ENCODE peak calls at places on chromosomes 12 and 14, in six cellular contexts. C, P, I, B, Z and E are unnamed samples.

GRCh38 chr14:36517242-36518030 is 2.6 kb downstream of the NKX2-1 start:
- DNase-seq in C (no peak), P (no peak), I (no peak), B (no peak), Z (no peak), E (no peak)

GRCh38 chr12:127351481-127352010 is 915.4 kb upstream of the TMEM132C start:
- DNase-seq in C (no peak), P (no peak), I (no peak), B (no peak), Z (no peak), E (no peak)

GRCh38 chr12:92603741-92604432 is 98.9 kb upstream of the PLEKHG7 start:
- DNase-seq in C (no peak), P (no peak), I (no peak), B (no peak), Z (no peak), E (no peak)

GRCh38 chr12:77760271-77761025 is 70.2 kb upstream of the NAV3 start:
- DNase-seq in C (no peak), P (no peak), I (no peak), B (no peak), Z (no peak), E (no peak)

GRCh38 chr14:70808023-70808401 is 1.3 kb downstream of the MAP3K9 start:
- DNase-seq in C (peak), P (no peak), I (no peak), B (no peak), Z (peak), E (peak)

GRCh38 chr12:93813181-93813580 is 136.0 kb downstream of the CRADD start:
- DNase-seq in C (no peak), P (peak), I (no peak), B (peak), Z (no peak), E (no peak)

GRCh38 chr12:57200497-57200896 is 16.1 kb upstream of the NXPH4 start:
- DNase-seq in C (no peak), P (no peak), I (no peak), B (no peak), Z (no peak), E (no peak)

GRCh38 chr12:1853716-1854115 is 33.4 kb downstream of the LRTM2 start:
- DNase-seq in C (no peak), P (no peak), I (no peak), B (no peak), Z (no peak), E (peak)

GRCh38 chr12:111588010-111588409 is 11.1 kb downstream of the ATXN2 start:
- DNase-seq in C (no peak), P (no peak), I (no peak), B (no peak), Z (no peak), E (no peak)

GRCh38 chr12:20443216-20443615 is 74.9 kb downstream of the PDE3A start:
- DNase-seq in C (no peak), P (no peak), I (no peak), B (no peak), Z (no peak), E (no peak)

GRCh38 chr12:109998241-109998903 is 858 bp upstream of the ANKRD13A start:
- DNase-seq in C (no peak), P (no peak), I (no peak), B (peak), Z (no peak), E (no peak)

GRCh38 chr14:105860615-105861580 is 334.5 kb downstream of the TMEM121 start:
- DNase-seq in C (no peak), P (no peak), I (peak), B (no peak), Z (no peak), E (peak)

GRCh38 chr14:34835312-34835711 is 39.8 kb downstream of the BAZ1A start:
- DNase-seq in C (no peak), P (no peak), I (no peak), B (no peak), Z (no peak), E (no peak)

GRCh38 chr14:50010752-50011151 is 105.6 kb downstream of the VCPKMT start:
- DNase-seq in C (no peak), P (no peak), I (no peak), B (peak), Z (no peak), E (no peak)

GRCh38 chr14:99571303-99571986 is 32.6 kb downstream of the CCDC85C start:
- DNase-seq in C (no peak), P (no peak), I (no peak), B (no peak), Z (no peak), E (no peak)

GRCh38 chr14:58571256-58571655 is 66.5 kb upstream of the DACT1 start:
- DNase-seq in C (no peak), P (no peak), I (no peak), B (no peak), Z (no peak), E (no peak)

GRCh38 chr14:58572092-58572853 is 65.5 kb upstream of the DACT1 start:
- DNase-seq in C (no peak), P (peak), I (no peak), B (peak), Z (no peak), E (no peak)

DNA sequence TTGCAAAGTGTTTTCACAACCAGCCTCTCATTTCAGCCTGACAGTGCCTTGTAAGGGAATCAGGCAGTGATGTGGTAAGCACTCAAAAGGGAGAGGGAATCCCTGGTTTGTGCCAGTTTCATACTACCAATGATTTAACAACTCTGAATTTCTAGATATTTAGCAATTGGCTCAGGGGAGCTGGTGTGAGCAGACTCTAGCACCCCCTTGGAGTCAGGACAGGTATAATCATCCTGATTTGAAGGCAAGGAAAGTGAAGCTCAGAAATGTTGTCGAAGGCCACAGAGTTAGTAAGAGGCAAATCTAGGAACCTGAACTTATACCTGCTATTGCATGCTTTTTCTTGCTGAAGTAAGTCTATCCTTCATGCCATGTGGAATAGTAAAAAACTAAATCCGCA is 63.1 kb upstream of the DACT1 start:
- DNase-seq in C (no peak), P (no peak), I (no peak), B (no peak), Z (no peak), E (no peak)
- TF ChIP-seq CTCF in C (no peak), P (no peak), I (no peak), B (no peak), Z (no peak), E (no peak)

GRCh38 chr12:124151583-124151982 is 143.3 kb upstream of the RFLNA start:
- DNase-seq in C (no peak), P (no peak), I (no peak), B (no peak), Z (no peak), E (no peak)
- TF ChIP-seq CTCF in C (no peak), P (no peak), I (no peak), B (no peak), Z (no peak), E (no peak)

GRCh38 chr12:44774815-44775411 is 101.2 kb downstream of the NELL2 start:
- DNase-seq in C (no peak), P (no peak), I (no peak), B (peak), Z (no peak), E (peak)
- TF ChIP-seq CTCF in C (peak), P (peak), I (peak), B (peak), Z (peak), E (peak)

GRCh38 chr12:585062-586061 is 77.9 kb downstream of the NINJ2 start:
- DNase-seq in C (no peak), P (no peak), I (no peak), B (no peak), Z (no peak), E (no peak)

GRCh38 chr12:581321-581720 is 81.9 kb downstream of the NINJ2 start:
- DNase-seq in C (no peak), P (no peak), I (no peak), B (no peak), Z (no peak), E (peak)

GRCh38 chr12:580813-581212 is 82.4 kb downstream of the NINJ2 start:
- DNase-seq in C (no peak), P (no peak), I (no peak), B (no peak), Z (no peak), E (no peak)

GRCh38 chr12:581746-582145 is 81.5 kb downstream of the NINJ2 start:
- DNase-seq in C (no peak), P (no peak), I (no peak), B (no peak), Z (no peak), E (no peak)

DNA sequence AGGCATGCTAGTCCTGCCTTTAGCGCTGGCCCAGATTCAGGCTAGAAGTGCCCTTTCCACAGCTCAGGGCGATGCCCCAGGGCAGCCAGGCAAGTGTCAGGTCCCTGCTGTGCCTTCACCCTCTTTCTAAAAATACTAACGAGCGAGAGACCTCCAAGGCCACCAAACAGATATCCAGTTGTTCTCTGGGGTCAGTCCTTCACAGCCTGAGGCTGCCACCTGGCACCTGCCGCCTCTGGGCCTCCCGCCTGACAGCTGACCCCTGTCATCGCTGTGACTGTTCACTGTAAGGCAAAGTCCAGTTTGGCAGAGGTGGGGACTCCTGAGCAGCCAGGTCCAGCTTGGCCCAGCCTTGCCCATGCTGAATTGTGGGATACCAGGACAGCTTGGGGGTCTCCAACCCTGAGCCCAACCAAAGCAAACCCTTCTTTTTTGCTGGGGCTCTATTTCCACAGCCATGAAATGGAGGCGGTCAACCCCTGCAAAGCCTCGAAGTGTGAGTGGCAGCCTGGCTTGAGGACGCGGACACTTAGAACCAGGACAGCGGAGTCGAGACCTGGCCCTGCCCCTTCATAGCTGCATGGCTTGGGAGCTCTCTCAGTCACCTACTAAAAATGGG is 79.9 kb downstream of the NINJ2 start:
- DNase-seq in C (peak), P (no peak), I (no peak), B (no peak), Z (no peak), E (peak)
- TF ChIP-seq CTCF in C (no peak), P (no peak), I (no peak), B (no peak), Z (no peak), E (no peak)

GRCh38 chr12:117470804-117471203 is 109.4 kb upstream of the NOS1 start:
- DNase-seq in C (no peak), P (no peak), I (no peak), B (no peak), Z (no peak), E (no peak)
- TF ChIP-seq CTCF in C (peak), P (peak), I (peak), B (peak), Z (peak), E (peak)

DNA sequence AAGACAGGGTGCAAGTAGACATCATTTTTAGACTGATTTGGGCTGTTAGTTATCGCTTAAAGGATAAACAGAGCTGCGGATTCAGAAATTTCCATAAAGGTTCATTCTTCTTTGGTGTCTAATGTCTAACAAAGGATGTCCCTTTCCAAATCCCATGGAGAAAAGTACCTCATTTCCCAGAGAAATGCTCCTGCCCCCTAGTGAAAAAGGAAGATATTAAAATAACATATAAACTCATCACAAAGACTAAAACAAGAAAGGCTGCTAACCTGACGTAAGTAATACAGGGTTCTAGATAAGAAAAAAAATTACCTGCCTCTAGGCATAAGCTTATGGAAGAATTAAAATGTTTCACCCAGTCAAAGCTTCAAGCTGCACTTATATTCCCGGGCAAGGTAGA is 22.8 kb downstream of the ARMH4 start:
- DNase-seq in C (no peak), P (no peak), I (no peak), B (no peak), Z (no peak), E (no peak)
- TF ChIP-seq CTCF in C (peak), P (no peak), I (no peak), B (peak), Z (no peak), E (no peak)

DNA sequence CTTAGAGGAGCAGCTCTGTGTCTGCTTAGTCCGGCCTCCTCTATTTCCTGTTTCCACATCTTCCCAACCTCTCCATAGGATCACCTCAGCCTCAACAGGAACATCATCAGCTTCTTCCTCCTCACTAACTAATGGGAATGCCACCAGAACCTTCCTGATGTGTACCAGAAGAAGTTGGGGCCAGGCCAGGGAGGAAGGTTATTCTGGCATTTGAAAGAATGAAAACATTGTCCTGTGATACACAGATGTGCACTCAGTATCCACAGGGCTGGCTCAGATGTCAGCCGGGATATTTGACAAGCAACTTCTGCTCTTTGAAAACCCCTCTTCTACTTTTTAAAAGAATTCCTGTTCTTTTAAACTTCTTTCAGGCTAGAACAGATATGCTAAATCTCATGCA is 63.6 kb downstream of the TMEM30B start:
- DNase-seq in C (no peak), P (no peak), I (no peak), B (peak), Z (no peak), E (no peak)
- TF ChIP-seq CTCF in C (no peak), P (no peak), I (no peak), B (no peak), Z (no peak), E (no peak)

DNA sequence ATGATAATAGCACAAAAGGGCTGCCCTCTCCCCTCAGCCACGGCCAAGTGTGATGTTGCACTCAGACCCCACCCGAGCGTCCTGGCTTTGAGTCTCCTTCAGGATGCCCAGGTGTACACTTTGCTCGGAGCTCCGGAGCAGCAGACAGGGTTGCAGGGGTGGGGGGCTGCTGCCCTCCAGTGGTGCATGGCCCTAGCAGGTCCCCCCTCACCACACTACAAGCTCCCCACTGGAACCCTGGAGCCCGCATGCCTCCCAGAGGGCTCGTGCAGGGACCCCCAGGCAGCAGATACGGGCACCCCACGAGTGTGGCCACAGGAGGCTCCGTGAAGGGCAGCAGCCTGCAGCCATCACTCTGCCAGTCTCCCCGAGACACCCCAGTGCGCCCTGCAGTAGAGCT is 69.9 kb upstream of the C14orf180 start:
- DNase-seq in C (no peak), P (no peak), I (no peak), B (no peak), Z (no peak), E (no peak)
- TF ChIP-seq CTCF in C (no peak), P (no peak), I (no peak), B (no peak), Z (no peak), E (no peak)

GRCh38 chr12:32854097-32854496 is 42.5 kb downstream of the PKP2 start:
- DNase-seq in C (no peak), P (no peak), I (no peak), B (no peak), Z (no peak), E (no peak)
- TF ChIP-seq CTCF in C (no peak), P (no peak), I (no peak), B (no peak), Z (no peak), E (no peak)